ENCODE peak calls at places on chromosomes 1 and 21, in five cellular contexts. W is IMR-90; I is fibroblast of lung; Z is mammary epithelial cell; R is CD8-positive, alpha-beta T cell. Y is an unnamed sample.

GRCh38 chr1:35881850-35882273 is 1.1 kb upstream of the AGO1 start:
- DNase-seq in W (peak), Z (no peak), I (no peak), R (no peak), Y (no peak)

GRCh38 chr1:98468111-98468717 is 193.3 kb upstream of the SNX7 start:
- DNase-seq in R (no peak), W (peak), Z (peak), I (peak), Y (no peak)

GRCh38 chr1:11293856-11294255 is 20.9 kb downstream of the UBIAD1 start:
- DNase-seq in Z (no peak), W (peak), R (no peak), I (no peak), Y (no peak)

GRCh38 chr1:6509603-6510291 is 18.3 kb upstream of the PLEKHG5 start:
- DNase-seq in Z (no peak), R (no peak), W (no peak), I (no peak), Y (no peak)

GRCh38 chr1:4411862-4412261 is 242.5 kb upstream of the AJAP1 start:
- DNase-seq in R (no peak), Z (peak), W (no peak), I (no peak), Y (no peak)

GRCh38 chr1:154755858-154756730 is 114.0 kb downstream of the KCNN3 start:
- DNase-seq in I (peak), R (no peak), Z (no peak), W (peak), Y (no peak)

GRCh38 chr1:64675718-64676345 is 69.0 kb upstream of the RAVER2 start:
- DNase-seq in W (peak), R (no peak), Z (no peak), I (peak), Y (no peak)

GRCh38 chr1:159927887-159928431 is 2.7 kb upstream of the TAGLN2 start:
- DNase-seq in W (no peak), I (no peak), Z (no peak), R (no peak), Y (no peak)

GRCh38 chr1:34083974-34084373 is 81.1 kb downstream of the CSMD2 start:
- DNase-seq in R (no peak), I (no peak), W (no peak), Z (no peak), Y (no peak)

GRCh38 chr1:212967767-212968166 is 17.4 kb downstream of the VASH2 start:
- DNase-seq in W (peak), R (no peak), Z (peak), I (peak), Y (no peak)

GRCh38 chr1:109928591-109929111 is 18.0 kb downstream of the CSF1 start:
- DNase-seq in W (peak), Z (peak), R (no peak), I (peak), Y (peak)

GRCh38 chr1:159825564-159825963 is 1.1 kb upstream of the SLAMF8 start:
- DNase-seq in R (no peak), W (no peak), Z (no peak), I (no peak), Y (no peak)

GRCh38 chr1:102234753-102235359 is 238.1 kb upstream of the OLFM3 start:
- DNase-seq in Z (no peak), R (no peak), W (no peak), I (no peak), Y (no peak)

GRCh38 chr1:59682405-59683080 is 132.2 kb upstream of the HOOK1 start:
- DNase-seq in W (peak), Z (no peak), I (peak), R (no peak), Y (no peak)

GRCh38 chr1:45802343-45803298 is 791 bp upstream of the MAST2 start:
- DNase-seq in R (no peak), Z (peak), I (peak), W (peak), Y (peak)

GRCh38 chr1:160004427-160004826 is 27.4 kb downstream of the PIGM start:
- DNase-seq in Z (no peak), W (no peak), I (no peak), R (no peak), Y (no peak)

GRCh38 chr1:27873671-27874384 is 1.5 kb downstream of the THEMIS2 start:
- DNase-seq in Z (no peak), R (no peak), I (no peak), W (no peak), Y (no peak)

GRCh38 chr21:31781737-31782136 is 49.8 kb upstream of the SCAF4 start:
- DNase-seq in I (peak), Z (no peak), R (no peak), W (peak), Y (peak)

GRCh38 chr1:81598623-81599022 is 202.1 kb upstream of the ADGRL2 start:
- DNase-seq in I (no peak), Z (no peak), W (no peak), R (no peak), Y (no peak)

GRCh38 chr1:185821612-185822385 is 87.6 kb downstream of the HMCN1 start:
- DNase-seq in W (no peak), R (no peak), Z (peak), I (no peak), Y (no peak)

GRCh38 chr1:154777151-154777550 is 92.9 kb downstream of the KCNN3 start:
- DNase-seq in W (no peak), R (no peak), I (peak), Z (peak), Y (no peak)

GRCh38 chr1:157532569-157532968 is 19.7 kb downstream of the FCRL5 start:
- DNase-seq in Z (no peak), R (no peak), I (no peak), W (no peak), Y (no peak)

GRCh38 chr1:81670286-81670685 is 130.4 kb upstream of the ADGRL2 start:
- DNase-seq in W (peak), I (peak), Z (peak), R (no peak), Y (peak)

GRCh38 chr1:151478140-151478812 is 19.0 kb upstream of the POGZ start:
- DNase-seq in Z (no peak), W (no peak), R (no peak), I (no peak), Y (no peak)

GRCh38 chr1:39159224-39160036 is 45.1 kb upstream of the MACF1 start:
- DNase-seq in R (no peak), Z (peak), W (peak), I (peak), Y (no peak)

GRCh38 chr1:157753611-157754010 is 23.3 kb downstream of the FCRL2 start:
- DNase-seq in Z (no peak), W (no peak), I (no peak), R (no peak), Y (no peak)

GRCh38 chr1:203039609-203040517 is 13.6 kb downstream of the PPFIA4 start:
- DNase-seq in R (no peak), Z (peak), I (no peak), W (no peak), Y (no peak)
- TF ChIP-seq CTCF in R (no peak), Z (peak), I (peak), W (peak), Y (peak)

DNA sequence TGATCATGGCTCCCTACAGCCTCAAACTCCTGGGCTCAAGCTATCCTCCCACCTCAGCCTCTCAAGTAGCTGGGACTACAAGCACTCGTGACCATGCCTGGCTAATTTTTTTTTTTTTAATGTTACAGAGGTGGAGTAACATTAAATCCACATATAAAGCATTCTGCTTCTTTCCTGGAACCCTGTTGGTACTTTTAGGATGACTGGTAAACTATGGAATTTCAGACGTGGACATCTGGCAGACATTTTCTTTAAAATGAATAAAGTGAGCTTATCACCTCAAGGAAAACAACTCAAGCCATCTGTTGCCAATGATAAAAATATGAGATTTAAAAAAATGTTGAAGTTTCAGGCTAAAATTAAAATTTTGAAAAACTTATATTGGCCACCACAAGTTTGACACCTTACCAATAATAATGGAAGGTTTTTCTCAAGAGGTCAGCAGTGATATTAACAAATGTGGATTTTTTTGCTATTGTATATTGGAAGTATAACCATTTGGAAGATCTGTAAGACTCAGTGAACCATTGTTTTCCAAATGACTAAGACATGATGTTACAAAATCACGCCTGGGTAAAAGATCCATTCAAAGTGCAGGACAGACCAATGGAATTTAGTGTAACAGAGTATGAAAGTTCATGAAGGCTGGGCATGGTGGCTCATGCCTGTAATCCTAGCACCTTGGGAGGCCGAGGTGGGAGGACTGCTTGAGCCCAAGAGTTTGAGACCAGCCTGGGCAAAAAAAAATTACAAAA is 52.7 kb upstream of the EIF4G3 start:
- DNase-seq in Z (peak), I (peak), W (peak), R (no peak), Y (no peak)
- H3K27ac ChIP-seq in Z (no peak), I (no peak), W (no peak), R (no peak), Y (no peak)

GRCh38 chr1:206904423-206905142 is 7.3 kb downstream of the IL24 start:
- DNase-seq in Z (no peak), I (no peak), R (no peak), W (no peak), Y (no peak)

GRCh38 chr1:206907304-206907991 is 10.2 kb downstream of the IL24 start:
- DNase-seq in I (no peak), R (no peak), Z (no peak), W (no peak), Y (no peak)

GRCh38 chr1:206908038-206908437 is 10.8 kb downstream of the IL24 start:
- DNase-seq in I (no peak), W (no peak), R (no peak), Z (no peak), Y (no peak)

GRCh38 chr1:206903687-206904086 is 6.4 kb downstream of the IL24 start:
- DNase-seq in I (no peak), R (no peak), W (peak), Z (no peak), Y (no peak)

GRCh38 chr1:206905295-206906164 is 8.3 kb downstream of the IL24 start:
- DNase-seq in W (peak), I (peak), Z (peak), R (peak), Y (no peak)
- TF ChIP-seq CTCF in W (no peak), I (no peak), Z (no peak), R (no peak), Y (no peak)

GRCh38 chr1:234885601-234886000 is 243.0 kb downstream of the TOMM20 start:
- DNase-seq in I (no peak), W (no peak), R (no peak), Z (no peak), Y (no peak)
- H3K27ac ChIP-seq in I (no peak), W (no peak), R (no peak), Z (no peak), Y (peak)

GRCh38 chr1:174297351-174297750 is 138.0 kb downstream of the RABGAP1L start:
- DNase-seq in W (no peak), Z (no peak), I (no peak), R (no peak), Y (no peak)
- TF ChIP-seq CTCF in W (no peak), Z (no peak), I (no peak), R (no peak), Y (no peak)

GRCh38 chr1:2319291-2319690 is 72.1 kb downstream of the MORN1 start:
- DNase-seq in R (no peak), W (no peak), I (no peak), Z (no peak), Y (no peak)

GRCh38 chr1:2315711-2316450 is 75.5 kb downstream of the MORN1 start:
- DNase-seq in R (no peak), W (no peak), Z (no peak), I (no peak), Y (no peak)

GRCh38 chr1:2316451-2316940 is 74.9 kb downstream of the MORN1 start:
- DNase-seq in I (peak), Z (peak), R (no peak), W (peak), Y (no peak)

GRCh38 chr1:2318294-2319278 is 72.8 kb downstream of the MORN1 start:
- DNase-seq in W (no peak), R (peak), Z (no peak), I (no peak), Y (no peak)

DNA sequence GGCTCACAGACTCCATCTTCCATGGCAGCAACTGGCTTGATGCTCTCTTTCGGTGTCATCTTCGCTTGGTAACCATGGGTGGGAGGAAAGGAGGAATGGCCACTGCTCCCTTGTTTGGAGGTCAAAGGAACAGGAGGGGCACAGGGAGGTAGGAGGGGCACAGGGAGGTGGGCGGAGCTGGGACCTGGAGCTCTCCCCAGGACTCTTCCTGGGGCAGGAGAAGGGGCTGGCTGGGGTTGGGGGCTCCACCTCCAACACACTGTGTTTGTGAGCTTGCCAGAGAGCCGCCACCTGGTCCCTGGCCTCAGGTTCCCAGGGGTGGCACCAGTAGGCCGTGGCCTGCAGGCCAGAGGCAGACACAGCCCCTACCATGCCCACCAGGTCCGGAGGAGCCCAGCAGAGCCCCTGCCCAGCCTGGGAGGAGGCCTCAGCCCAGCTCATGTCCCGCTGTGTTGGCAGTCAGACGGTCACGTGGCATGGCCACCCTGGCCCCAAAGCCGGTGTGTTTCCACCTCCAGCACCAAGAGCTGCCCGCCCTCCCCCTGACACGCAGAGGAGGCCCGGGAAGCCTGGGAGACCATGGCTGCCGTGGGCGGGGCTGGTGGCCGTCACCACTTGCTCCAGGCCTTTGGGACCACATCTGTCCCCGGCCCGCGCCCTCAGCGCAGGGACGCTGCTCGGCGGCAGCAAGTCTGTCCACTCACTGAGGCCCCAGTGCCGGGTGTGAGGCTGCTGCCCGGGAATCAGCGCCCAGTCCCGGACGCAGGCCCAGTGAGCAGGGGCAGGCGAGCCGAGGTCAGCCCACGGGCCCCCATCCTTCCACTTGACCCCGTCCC is 73.9 kb downstream of the MORN1 start:
- DNase-seq in I (no peak), R (no peak), W (no peak), Z (no peak), Y (no peak)
- H3K27ac ChIP-seq in I (no peak), R (no peak), W (no peak), Z (no peak), Y (no peak)

GRCh38 chr1:92443893-92444292 is 42.8 kb downstream of the GFI1 start:
- DNase-seq in R (no peak), I (no peak), W (no peak), Z (no peak), Y (no peak)
- TF ChIP-seq CTCF in R (no peak), I (no peak), W (no peak), Z (no peak), Y (no peak)

GRCh38 chr1:44485229-44485932 is 80.3 kb downstream of the RNF220 start:
- DNase-seq in W (peak), R (no peak), Z (peak), I (peak), Y (no peak)

GRCh38 chr1:44485933-44486475 is 80.9 kb downstream of the RNF220 start:
- DNase-seq in W (no peak), I (no peak), R (no peak), Z (no peak), Y (no peak)

GRCh38 chr1:44484155-44484688 is 79.2 kb downstream of the RNF220 start:
- DNase-seq in W (no peak), R (no peak), Z (peak), I (peak), Y (no peak)

GRCh38 chr1:44483089-44483488 is 78.0 kb downstream of the RNF220 start:
- DNase-seq in R (no peak), W (no peak), I (no peak), Z (no peak), Y (no peak)

DNA sequence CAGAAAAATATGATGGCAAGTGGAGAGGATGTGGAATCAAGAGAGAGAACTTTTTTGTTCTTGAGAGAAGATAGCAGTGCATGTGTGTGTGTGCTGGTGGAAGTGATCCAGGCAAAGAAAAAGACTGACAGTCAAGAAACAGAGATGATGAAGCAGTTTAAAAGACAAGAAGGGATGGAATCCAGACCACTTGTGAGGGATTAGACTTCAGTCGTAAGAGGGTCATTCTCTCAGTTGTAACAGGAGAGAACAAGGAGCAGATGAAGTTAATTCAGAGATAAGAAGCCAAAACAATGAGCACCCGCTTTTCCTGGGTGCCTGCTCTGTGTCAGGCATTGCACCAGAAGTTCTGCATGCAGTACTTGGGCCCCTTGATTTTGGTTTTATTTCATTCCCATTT is 76.6 kb downstream of the RNF220 start:
- DNase-seq in R (no peak), I (no peak), Z (no peak), W (no peak), Y (no peak)
- H3K27ac ChIP-seq in R (no peak), I (no peak), Z (no peak), W (no peak), Y (no peak)

GRCh38 chr21:37821791-37822450 is 94.3 kb downstream of the KCNJ6 start:
- DNase-seq in Z (peak), R (no peak), W (peak), I (no peak), Y (no peak)
- TF ChIP-seq CTCF in Z (no peak), R (no peak), W (no peak), I (no peak), Y (no peak)

DNA sequence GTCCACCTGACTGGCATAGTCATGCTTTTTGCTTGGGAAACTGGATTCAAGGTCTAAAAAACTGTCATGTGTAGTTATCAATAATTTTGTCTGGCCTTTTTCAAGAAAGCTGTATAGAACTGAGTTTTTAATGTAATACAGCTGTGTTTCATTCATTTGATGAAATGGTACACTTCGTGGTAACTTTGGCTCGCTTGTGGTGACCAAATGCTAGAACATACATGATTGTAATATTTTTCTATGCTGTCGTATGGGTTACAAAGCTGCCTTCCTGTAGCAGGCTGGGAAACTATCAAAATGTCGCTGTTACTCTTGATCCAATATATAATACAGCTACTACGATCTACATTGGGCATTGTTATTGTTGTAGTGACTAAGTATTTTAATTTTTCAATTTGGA is 2.1 kb downstream of the LRRC42 start:
- DNase-seq in Z (no peak), R (no peak), I (no peak), W (no peak), Y (no peak)
- H3K27ac ChIP-seq in Z (no peak), R (no peak), I (no peak), W (no peak), Y (peak)